ENCODE peak calls at places on chromosomes 16 and 17, in six cellular contexts. D, B, R, L, A and Z are unnamed samples.
A peak's percentile ranks its signal among the peaks of the same experiment; 100 is the strongest.

GRCh38 chr16:648071-648785 is 937 bp upstream of the WDR90 start:
- DNase-seq in D (peak; percentile 57), B (peak; percentile 89), R (no peak), L (no peak), A (peak; percentile 77), Z (peak; percentile 74)

GRCh38 chr17:45433136-45433535 is 466 bp upstream of the ARHGAP27 start:
- DNase-seq in D (no peak), B (peak; percentile 8), R (no peak), L (no peak), A (no peak), Z (peak; percentile 47)

GRCh38 chr16:28823719-28824547 is 1.1 kb downstream of the ATXN2L start:
- DNase-seq in D (peak; percentile 97), B (peak; percentile 96), R (peak; percentile 86), L (peak; percentile 95), A (peak; percentile 95), Z (peak; percentile 99)

GRCh38 chr17:76237859-76238313 is 2.4 kb downstream of the RNF157 start:
- DNase-seq in D (peak; percentile 93), B (no peak), R (no peak), L (no peak), A (no peak), Z (no peak)

GRCh38 chr17:33140413-33141099 is 148.9 kb downstream of the SPACA3 start:
- DNase-seq in D (no peak), B (no peak), R (no peak), L (no peak), A (no peak), Z (no peak)

GRCh38 chr16:31113420-31114124 is 3.9 kb upstream of the KAT8 start:
- DNase-seq in D (peak; percentile 57), B (no peak), R (no peak), L (no peak), A (no peak), Z (peak; percentile 82)

GRCh38 chr17:75060434-75061054 is 13.5 kb downstream of the KCTD2 start:
- DNase-seq in D (no peak), B (no peak), R (no peak), L (no peak), A (no peak), Z (no peak)

GRCh38 chr16:85935391-85935956 is 36.5 kb downstream of the IRF8 start:
- DNase-seq in D (no peak), B (no peak), R (no peak), L (no peak), A (no peak), Z (no peak)

GRCh38 chr17:3015890-3016289 is 47.5 kb downstream of the OR1D5 start:
- DNase-seq in D (no peak), B (no peak), R (no peak), L (no peak), A (no peak), Z (no peak)

GRCh38 chr16:69188716-69189115 is 1.8 kb downstream of the SNTB2 start:
- DNase-seq in D (no peak), B (no peak), R (no peak), L (no peak), A (no peak), Z (no peak)

GRCh38 chr17:54694287-54694887 is 206.3 kb upstream of the TOM1L1 start:
- DNase-seq in D (no peak), B (peak; percentile 11), R (no peak), L (no peak), A (no peak), Z (no peak)

GRCh38 chr17:38339891-38340290 is 3.9 kb downstream of the GPR179 start:
- DNase-seq in D (no peak), B (no peak), R (no peak), L (no peak), A (no peak), Z (no peak)

GRCh38 chr16:89295071-89295900 is 77.8 kb downstream of the ZNF778 start:
- DNase-seq in D (no peak), B (no peak), R (no peak), L (no peak), A (no peak), Z (no peak)

GRCh38 chr16:56525154-56525720 is 5.4 kb upstream of the BBS2 start:
- DNase-seq in D (no peak), B (peak; percentile 36), R (no peak), L (no peak), A (no peak), Z (no peak)

GRCh38 chr16:265711-266110 is 10.0 kb downstream of the RGS11 start:
- DNase-seq in D (no peak), B (peak; percentile 23), R (no peak), L (no peak), A (no peak), Z (no peak)

GRCh38 chr17:35257080-35257701 is 14.3 kb downstream of the SLFN5 start:
- DNase-seq in D (peak; percentile 7), B (no peak), R (no peak), L (no peak), A (no peak), Z (no peak)

GRCh38 chr17:12282056-12282455 is 261.4 kb downstream of the MAP2K4 start:
- DNase-seq in D (no peak), B (no peak), R (no peak), L (no peak), A (no peak), Z (no peak)

GRCh38 chr17:6421700-6422604 is 13.0 kb downstream of the AIPL1 start:
- DNase-seq in D (peak; percentile 66), B (peak; percentile 89), R (no peak), L (peak; percentile 83), A (peak; percentile 94), Z (peak; percentile 15)

GRCh38 chr17:77458202-77459017 is 317.6 kb downstream of the SEC14L1 start:
- DNase-seq in D (no peak), B (no peak), R (no peak), L (no peak), A (no peak), Z (no peak)

GRCh38 chr16:70577256-70577698 is 53.7 kb downstream of the SF3B3 start:
- DNase-seq in D (no peak), B (no peak), R (no peak), L (no peak), A (peak; percentile 58), Z (no peak)

GRCh38 chr16:6345090-6345489 is 987.6 kb upstream of the RBFOX1 start:
- DNase-seq in D (no peak), B (no peak), R (no peak), L (no peak), A (no peak), Z (no peak)

GRCh38 chr16:50948268-50948667 is 202.8 kb downstream of the SALL1 start:
- DNase-seq in D (no peak), B (no peak), R (no peak), L (no peak), A (no peak), Z (no peak)
- TF ChIP-seq GABPA in D (no peak), B (no peak), R (no peak), L (no peak), A (no peak), Z (no peak)

GRCh38 chr17:8125196-8125946 is 1.5 kb upstream of the HES7 start:
- DNase-seq in D (peak; percentile 64), B (peak; percentile 88), R (peak; percentile 64), L (peak; percentile 72), A (peak; percentile 99), Z (no peak)

GRCh38 chr17:8124350-8125195 is 667 bp upstream of the HES7 start:
- DNase-seq in D (no peak), B (no peak), R (no peak), L (no peak), A (peak; percentile 55), Z (no peak)

GRCh38 chr17:8125947-8126305 is 2.0 kb upstream of the HES7 start:
- DNase-seq in D (no peak), B (peak; percentile 82), R (no peak), L (peak; percentile 57), A (no peak), Z (no peak)

GRCh38 chr17:8128125-8128784 is 4.3 kb upstream of the HES7 start:
- DNase-seq in D (no peak), B (no peak), R (no peak), L (no peak), A (no peak), Z (no peak)

DNA sequence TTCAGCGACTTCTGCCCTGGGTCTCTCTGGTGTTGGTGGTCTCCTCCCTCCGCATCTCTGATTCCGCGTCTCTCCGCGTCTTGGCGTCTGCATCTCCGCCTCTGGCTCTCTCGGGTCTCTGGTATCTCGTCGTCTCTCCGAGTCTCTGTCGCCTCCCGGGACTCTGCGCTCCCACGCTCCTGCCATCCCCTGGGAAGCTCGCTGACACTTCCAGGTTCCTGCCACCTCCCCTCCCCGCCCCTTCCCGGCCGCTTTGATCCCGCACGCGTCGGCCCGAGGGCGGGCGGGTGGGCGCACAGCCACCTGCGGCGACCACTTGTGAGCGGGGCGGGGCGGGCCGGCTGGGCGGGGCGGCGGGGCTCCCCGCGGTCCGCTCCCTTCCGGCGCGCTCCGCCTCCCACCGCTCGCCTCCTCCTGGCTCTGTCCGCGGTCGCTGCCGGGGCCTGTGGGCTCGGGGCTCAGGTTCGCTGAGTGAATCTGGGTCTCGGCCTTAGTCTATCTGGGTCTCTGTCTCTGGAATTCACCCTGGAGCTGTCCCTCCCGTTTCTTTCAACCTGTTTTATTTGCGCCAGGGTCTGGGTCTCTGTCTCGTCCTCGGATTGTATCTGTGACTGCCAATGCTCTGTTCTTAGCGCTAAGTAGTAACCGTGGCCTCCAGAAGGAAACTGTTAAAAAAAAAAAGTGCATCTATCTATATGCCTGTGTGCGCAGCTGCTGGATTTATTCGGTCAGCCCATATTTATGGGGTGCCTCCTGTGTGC is 2.6 kb upstream of the HES7 start:
- DNase-seq in D (no peak), B (peak; percentile 84), R (no peak), L (peak; percentile 66), A (peak; percentile 78), Z (no peak)
- H3K27ac ChIP-seq in D (no peak overlapping the region), B (peak overlapping the region; percentile 69), R (peak overlapping the region; percentile 53), L (peak overlapping the region; percentile 34), A (no peak overlapping the region), Z (no peak overlapping the region)

GRCh38 chr17:17401271-17401781 is 75.5 kb upstream of the MED9 start:
- DNase-seq in D (peak; percentile 56), B (no peak), R (no peak), L (peak; percentile 55), A (peak; percentile 70), Z (no peak)
- TF ChIP-seq CTCF in D (peak; percentile 68), B (peak; percentile 21), R (peak; percentile 1), L (peak; percentile 57), A (peak; percentile 90), Z (no peak)

GRCh38 chr17:28226563-28226962 is 92.4 kb upstream of the TMEM97 start:
- DNase-seq in D (no peak), B (no peak), R (no peak), L (no peak), A (no peak), Z (no peak)

GRCh38 chr17:28228109-28228840 is 90.7 kb upstream of the TMEM97 start:
- DNase-seq in D (no peak), B (peak; percentile 46), R (no peak), L (no peak), A (peak; percentile 63), Z (no peak)

GRCh38 chr17:28227278-28228108 is 91.5 kb upstream of the TMEM97 start:
- DNase-seq in D (no peak), B (peak; percentile 94), R (no peak), L (no peak), A (peak; percentile 98), Z (no peak)

GRCh38 chr17:28230011-28230410 is 89.0 kb upstream of the TMEM97 start:
- DNase-seq in D (no peak), B (no peak), R (no peak), L (no peak), A (no peak), Z (no peak)

GRCh38 chr17:28228986-28229729 is 89.8 kb upstream of the TMEM97 start:
- DNase-seq in D (no peak), B (peak; percentile 38), R (no peak), L (no peak), A (no peak), Z (no peak)
- TF ChIP-seq GABPA in D (no peak), B (no peak), R (no peak), L (no peak), A (no peak), Z (no peak)

GRCh38 chr16:87954826-87955225 is 3.6 kb downstream of the BANP start:
- DNase-seq in D (no peak), B (no peak), R (no peak), L (no peak), A (no peak), Z (no peak)
- H3K27ac ChIP-seq in D (no peak overlapping the region), B (no peak overlapping the region), R (no peak overlapping the region), L (no peak overlapping the region), A (no peak overlapping the region), Z (peak overlapping the region; percentile 61)